ENCODE peak calls at places on chromosomes 6 and 20, in eight cellular contexts. V, M, F, O, W, I, C and T are unnamed samples.

GRCh38 chr6:13239530-13240455 is 88.5 kb downstream of the TBC1D7 start:
- DNase-seq in V (no peak), M (no peak), F (no peak), O (no peak), W (no peak), I (no peak), C (no peak), T (no peak)

GRCh38 chr6:131281471-131282270 is 146.4 kb downstream of the AKAP7 start:
- DNase-seq in V (no peak), M (no peak), F (peak), O (no peak), W (peak), I (no peak), C (no peak), T (peak)

GRCh38 chr6:142474446-142475289 is 172.9 kb downstream of the ADGRG6 start:
- DNase-seq in V (peak), M (no peak), F (peak), O (no peak), W (no peak), I (peak), C (no peak), T (no peak)

GRCh38 chr6:101740631-101741030 is 347.1 kb downstream of the GRIK2 start:
- DNase-seq in V (no peak), M (no peak), F (no peak), O (no peak), W (no peak), I (no peak), C (no peak), T (no peak)

GRCh38 chr6:17103715-17104114 is 1.9 kb downstream of the STMND1 start:
- DNase-seq in V (no peak), M (no peak), F (no peak), O (no peak), W (no peak), I (no peak), C (no peak), T (no peak)

GRCh38 chr6:146884728-146885127 is 286.0 kb downstream of the ADGB start:
- DNase-seq in V (no peak), M (no peak), F (no peak), O (no peak), W (no peak), I (no peak), C (no peak), T (no peak)

GRCh38 chr6:56246544-56246940 is 838 bp downstream of the COL21A1 start:
- DNase-seq in V (no peak), M (no peak), F (no peak), O (no peak), W (no peak), I (no peak), C (no peak), T (no peak)

GRCh38 chr6:131789219-131789618 is 18.6 kb upstream of the ENPP1 start:
- DNase-seq in V (no peak), M (no peak), F (peak), O (no peak), W (no peak), I (peak), C (no peak), T (no peak)

GRCh38 chr20:51382986-51383821 is 159.3 kb downstream of the NFATC2 start:
- DNase-seq in V (peak), M (no peak), F (no peak), O (no peak), W (no peak), I (no peak), C (no peak), T (no peak)

GRCh38 chr6:80197474-80197873 is 91.0 kb downstream of the BCKDHB start:
- DNase-seq in V (no peak), M (no peak), F (no peak), O (no peak), W (no peak), I (peak), C (no peak), T (peak)

GRCh38 chr6:146857960-146858308 is 259.2 kb downstream of the ADGB start:
- DNase-seq in V (no peak), M (no peak), F (no peak), O (no peak), W (no peak), I (no peak), C (no peak), T (no peak)

GRCh38 chr6:137779982-137780381 is 87.1 kb upstream of the TNFAIP3 start:
- DNase-seq in V (no peak), M (no peak), F (no peak), O (no peak), W (no peak), I (no peak), C (no peak), T (no peak)

GRCh38 chr6:116447052-116447451 is 14.1 kb upstream of the CALHM6 start:
- DNase-seq in V (no peak), M (no peak), F (no peak), O (no peak), W (no peak), I (no peak), C (no peak), T (no peak)

GRCh38 chr6:91276315-91276714 is 689.4 kb upstream of the MAP3K7 start:
- DNase-seq in V (no peak), M (no peak), F (peak), O (no peak), W (no peak), I (peak), C (no peak), T (no peak)

GRCh38 chr6:98716341-98716740 is 118.0 kb upstream of the POU3F2 start:
- DNase-seq in V (no peak), M (no peak), F (no peak), O (no peak), W (no peak), I (no peak), C (no peak), T (no peak)

GRCh38 chr6:153167026-153167891 is 36.2 kb upstream of the RGS17 start:
- DNase-seq in V (no peak), M (no peak), F (peak), O (no peak), W (no peak), I (peak), C (no peak), T (no peak)

GRCh38 chr20:25283221-25283951 is 35.5 kb downstream of the PYGB start:
- DNase-seq in V (peak), M (peak), F (no peak), O (no peak), W (peak), I (no peak), C (peak), T (no peak)

GRCh38 chr6:150435832-150436231 is 67.0 kb downstream of the IYD start:
- DNase-seq in V (no peak), M (no peak), F (peak), O (no peak), W (no peak), I (no peak), C (no peak), T (no peak)

GRCh38 chr20:8045946-8046345 is 26.4 kb upstream of the TMX4 start:
- DNase-seq in V (no peak), M (no peak), F (no peak), O (no peak), W (no peak), I (no peak), C (no peak), T (no peak)

GRCh38 chr6:152636675-152637421 is at the start of gene SYNE1:
- DNase-seq in V (peak), M (peak), F (peak), O (no peak), W (no peak), I (no peak), C (peak), T (peak)

GRCh38 chr6:141513830-141514229 is 618.9 kb upstream of the GJE1 start:
- DNase-seq in V (no peak), M (no peak), F (peak), O (no peak), W (no peak), I (peak), C (no peak), T (no peak)

GRCh38 chr6:52125139-52125538 is 37.7 kb upstream of the PKHD1 start:
- DNase-seq in V (no peak), M (no peak), F (no peak), O (no peak), W (no peak), I (no peak), C (no peak), T (no peak)

GRCh38 chr20:32569380-32570305 is 15.5 kb downstream of the NOL4L start:
- DNase-seq in V (no peak), M (no peak), F (no peak), O (no peak), W (no peak), I (no peak), C (no peak), T (no peak)

GRCh38 chr6:36627801-36628246 is 33.7 kb downstream of the SRSF3 start:
- DNase-seq in V (peak), M (peak), F (peak), O (peak), W (peak), I (peak), C (peak), T (peak)

GRCh38 chr6:35469711-35470662 is 1.8 kb downstream of the RPL10A start:
- DNase-seq in V (no peak), M (no peak), F (no peak), O (no peak), W (peak), I (peak), C (no peak), T (no peak)

GRCh38 chr6:1607557-1608221 is 2.0 kb upstream of the FOXC1 start:
- DNase-seq in V (no peak), M (no peak), F (peak), O (no peak), W (no peak), I (no peak), C (no peak), T (no peak)

GRCh38 chr20:36543187-36544133 is 2.1 kb downstream of the MYL9 start:
- DNase-seq in V (no peak), M (peak), F (peak), O (peak), W (peak), I (peak), C (peak), T (peak)

GRCh38 chr20:36542019-36542488 is 735 bp downstream of the MYL9 start:
- DNase-seq in V (no peak), M (peak), F (no peak), O (no peak), W (no peak), I (peak), C (peak), T (peak)

GRCh38 chr20:36542516-36543186 is 1.3 kb downstream of the MYL9 start:
- DNase-seq in V (no peak), M (peak), F (no peak), O (no peak), W (no peak), I (no peak), C (no peak), T (no peak)

GRCh38 chr20:36546111-36546736 is 4.9 kb downstream of the MYL9 start:
- DNase-seq in V (no peak), M (no peak), F (no peak), O (no peak), W (no peak), I (no peak), C (no peak), T (no peak)

GRCh38 chr20:36544134-36545018 is 3.1 kb downstream of the MYL9 start:
- DNase-seq in V (peak), M (peak), F (peak), O (no peak), W (no peak), I (peak), C (peak), T (peak)
- H3K4me3 ChIP-seq in V (peak), M (no peak), F (no peak), O (peak), W (peak), I (peak), C (peak), T (peak)

GRCh38 chr6:42933195-42933594 is 3.9 kb downstream of the CNPY3 start:
- DNase-seq in V (no peak), M (no peak), F (no peak), O (no peak), W (no peak), I (no peak), C (no peak), T (no peak)

GRCh38 chr6:42936398-42936797 is 7.1 kb downstream of the CNPY3 start:
- DNase-seq in V (no peak), M (no peak), F (no peak), O (no peak), W (no peak), I (no peak), C (no peak), T (no peak)

GRCh38 chr6:42937548-42938427 is 8.5 kb downstream of the CNPY3 start:
- DNase-seq in V (no peak), M (no peak), F (no peak), O (no peak), W (no peak), I (no peak), C (no peak), T (no peak)

GRCh38 chr6:42932412-42932811 is 3.1 kb downstream of the CNPY3 start:
- DNase-seq in V (no peak), M (no peak), F (no peak), O (no peak), W (no peak), I (no peak), C (no peak), T (no peak)

DNA sequence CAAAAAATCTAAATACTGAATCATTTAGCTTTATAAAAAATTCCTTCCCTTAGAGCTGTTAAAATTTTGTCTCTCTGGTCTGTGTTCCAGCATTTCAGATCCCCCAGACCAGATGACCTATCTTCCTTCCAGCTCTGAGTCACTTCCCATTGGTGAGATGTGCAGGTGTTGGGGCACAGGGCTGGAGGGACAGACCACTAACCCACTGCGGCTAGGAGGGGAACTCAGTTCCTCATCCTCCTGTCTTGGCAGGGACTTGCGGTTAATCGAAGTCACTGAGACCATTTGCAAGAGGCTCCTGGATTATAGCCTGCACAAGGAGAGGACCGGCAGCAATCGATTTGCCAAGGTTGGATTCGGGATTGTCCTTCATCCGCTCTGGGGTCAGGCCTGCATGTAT is 6.0 kb downstream of the CNPY3 start:
- DNase-seq in V (no peak), M (no peak), F (no peak), O (no peak), W (no peak), I (no peak), C (no peak), T (no peak)
- H3K4me3 ChIP-seq in V (no peak), M (no peak), F (no peak), O (no peak), W (no peak), I (no peak), C (no peak), T (no peak)

GRCh38 chr6:157763894-157764345 is 59.1 kb upstream of the SNX9 start:
- DNase-seq in V (no peak), M (no peak), F (no peak), O (no peak), W (no peak), I (no peak), C (no peak), T (no peak)
- H3K4me3 ChIP-seq in V (no peak), M (no peak), F (no peak), O (no peak), W (no peak), I (no peak), C (no peak), T (no peak)

GRCh38 chr6:10510592-10511367 is 10.4 kb upstream of the GCNT2 start:
- DNase-seq in V (peak), M (peak), F (peak), O (no peak), W (peak), I (peak), C (no peak), T (peak)

GRCh38 chr6:10516953-10517352 is 4.2 kb upstream of the GCNT2 start:
- DNase-seq in V (no peak), M (no peak), F (no peak), O (no peak), W (no peak), I (no peak), C (no peak), T (no peak)

GRCh38 chr6:10514049-10514780 is 6.9 kb upstream of the GCNT2 start:
- DNase-seq in V (no peak), M (no peak), F (no peak), O (no peak), W (no peak), I (no peak), C (no peak), T (no peak)

GRCh38 chr6:10511477-10511876 is 9.7 kb upstream of the GCNT2 start:
- DNase-seq in V (no peak), M (no peak), F (no peak), O (no peak), W (peak), I (no peak), C (no peak), T (no peak)

GRCh38 chr6:10513544-10513943 is 7.6 kb upstream of the GCNT2 start:
- DNase-seq in V (no peak), M (no peak), F (no peak), O (no peak), W (no peak), I (no peak), C (no peak), T (no peak)
- H3K4me3 ChIP-seq in V (no peak), M (no peak), F (no peak), O (no peak), W (no peak), I (no peak), C (no peak), T (no peak)

DNA sequence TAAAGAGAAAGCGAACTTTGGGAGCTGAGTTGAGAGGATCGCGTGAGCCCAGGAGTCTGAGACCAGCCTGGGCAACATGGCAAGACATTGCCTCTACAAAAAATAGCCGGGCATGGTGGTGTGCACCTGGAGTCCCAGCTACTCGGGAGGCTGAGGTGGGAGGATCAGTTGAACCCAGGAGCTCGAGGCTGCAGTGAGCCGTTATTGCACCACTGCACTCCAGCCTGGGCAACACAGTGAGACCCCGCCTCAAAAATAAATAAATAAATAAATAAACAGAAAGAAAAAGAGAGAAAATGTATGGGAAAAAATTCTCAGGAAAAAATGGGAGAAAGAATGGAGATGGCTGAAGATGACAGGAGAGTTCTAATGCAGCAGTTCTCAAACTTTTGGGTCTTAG is 2.5 kb downstream of the C20orf202 start:
- DNase-seq in V (no peak), M (no peak), F (no peak), O (no peak), W (no peak), I (no peak), C (no peak), T (no peak)
- H3K4me3 ChIP-seq in V (no peak), M (no peak), F (no peak), O (no peak), W (no peak), I (no peak), C (no peak), T (no peak)